ENCODE peak calls at places on chromosomes 3 and 15, in nine cellular contexts. U is iPS DF 6.9, Z is neuronal stem cell, Q is MG63, I is lung, M is uterus, W is thyroid gland, B is lower lobe of right lung, X is mesenchymal stem cell. Y is an unnamed sample. For H3K36me3, the result is how much of the 10 kb centered on the place peaks cover.

GRCh38 chr15:79089331-79089889 is 1.2 kb downstream of the RASGRF1 start:
- DNase-seq in U (no peak), W (no peak), M (no peak), Q (no peak), X (no peak), Z (peak), I (no peak), B (no peak), Y (no peak)

GRCh38 chr15:56244811-56245576 is 1.3 kb upstream of the RFX7 start:
- DNase-seq in Q (no peak), W (peak), Z (no peak), M (no peak), I (no peak), B (peak), U (no peak), X (no peak), Y (no peak)

GRCh38 chr3:30871720-30872119 is 22.7 kb downstream of the GADL1 start:
- DNase-seq in W (no peak), X (no peak), I (no peak), B (no peak), Z (no peak), M (no peak), Q (no peak), U (no peak), Y (no peak)

GRCh38 chr15:94478763-94479162 is 247.4 kb downstream of the MCTP2 start:
- DNase-seq in M (no peak), I (no peak), Z (no peak), X (no peak), B (no peak), W (no peak), U (no peak), Q (no peak), Y (no peak)

GRCh38 chr3:113743006-113743639 is 2.9 kb downstream of the NAA50 start:
- DNase-seq in Z (no peak), I (no peak), M (no peak), Q (no peak), W (no peak), B (no peak), X (no peak), U (no peak), Y (no peak)

GRCh38 chr3:193972816-193973215 is 163.1 kb upstream of the HES1 start:
- DNase-seq in W (no peak), Z (no peak), I (no peak), Q (peak), M (no peak), X (no peak), B (no peak), U (no peak), Y (no peak)

GRCh38 chr3:195872800-195873199 is 35.6 kb downstream of the TNK2 start:
- DNase-seq in I (peak), B (peak), X (no peak), M (no peak), W (peak), Q (no peak), U (no peak), Z (no peak), Y (no peak)

GRCh38 chr15:39616731-39617455 is 36.0 kb downstream of the THBS1 start:
- DNase-seq in U (no peak), B (no peak), W (no peak), X (no peak), Q (no peak), Z (no peak), M (no peak), I (no peak), Y (no peak)

GRCh38 chr3:43997788-43998373 is 243.8 kb upstream of the TOPAZ1 start:
- DNase-seq in B (peak), Q (no peak), M (no peak), Z (no peak), U (no peak), X (no peak), I (no peak), W (no peak), Y (no peak)

GRCh38 chr3:132135628-132136333 is 101.0 kb upstream of the CPNE4 start:
- DNase-seq in B (no peak), Z (peak), M (no peak), W (no peak), X (peak), I (no peak), U (no peak), Q (peak), Y (no peak)

GRCh38 chr15:78033864-78034263 is 43.6 kb downstream of the TBC1D2B start:
- DNase-seq in X (peak), Q (no peak), W (no peak), U (no peak), Z (no peak), B (no peak), I (no peak), M (no peak), Y (peak)

GRCh38 chr15:70025413-70026296 is 72.1 kb downstream of the TLE3 start:
- DNase-seq in I (no peak), M (no peak), Q (no peak), W (peak), Z (no peak), U (no peak), B (no peak), X (no peak), Y (no peak)

GRCh38 chr15:34341922-34342736 is 807 bp downstream of the NOP10 start:
- DNase-seq in Z (no peak), W (peak), Q (no peak), I (no peak), B (no peak), M (no peak), X (no peak), U (no peak), Y (no peak)

GRCh38 chr3:134352031-134352671 is 22.1 kb downstream of the AMOTL2 start:
- DNase-seq in Z (no peak), I (peak), M (peak), W (peak), X (no peak), B (no peak), U (no peak), Q (no peak), Y (no peak)

GRCh38 chr15:69031013-69032001 is 16.8 kb downstream of the NOX5 start:
- DNase-seq in I (peak), Z (peak), W (peak), B (peak), Q (peak), M (no peak), X (peak), U (peak), Y (no peak)

GRCh38 chr3:8712871-8713360 is 20.7 kb upstream of the CAV3 start:
- DNase-seq in B (no peak), X (no peak), W (no peak), U (no peak), Q (no peak), I (no peak), Z (no peak), M (no peak), Y (no peak)

GRCh38 chr3:140292154-140292553 is 357.2 kb downstream of the CLSTN2 start:
- DNase-seq in Q (peak), W (no peak), I (no peak), U (no peak), B (no peak), Z (no peak), X (no peak), M (no peak), Y (no peak)

GRCh38 chr3:25080461-25080860 is 347.6 kb upstream of the RARB start:
- DNase-seq in M (no peak), W (no peak), Z (no peak), U (no peak), X (no peak), I (no peak), B (no peak), Q (no peak), Y (no peak)

GRCh38 chr3:119911748-119912147 is 129.8 kb downstream of the NR1I2 start:
- DNase-seq in W (no peak), X (no peak), I (no peak), M (no peak), U (no peak), Z (no peak), Q (no peak), B (no peak), Y (no peak)

GRCh38 chr3:132228923-132229322 is 88.3 kb upstream of the ACP3 start:
- DNase-seq in M (no peak), B (no peak), X (peak), U (no peak), W (no peak), I (no peak), Z (no peak), Q (no peak), Y (no peak)

GRCh38 chr3:71754610-71755253 is 1.1 kb downstream of the GPR27 start:
- DNase-seq in Z (no peak), X (no peak), I (no peak), M (no peak), B (peak), U (no peak), Q (no peak), W (no peak), Y (no peak)

GRCh38 chr15:80568876-80569605 is 126.1 kb upstream of the ABHD17C start:
- DNase-seq in Z (no peak), B (no peak), W (no peak), X (no peak), U (no peak), M (no peak), Q (no peak), I (no peak), Y (no peak)

GRCh38 chr3:125194061-125194848 is 18.3 kb downstream of the SLC12A8 start:
- DNase-seq in I (no peak), M (no peak), B (no peak), U (no peak), Z (no peak), W (no peak), Q (no peak), X (peak), Y (no peak)

GRCh38 chr15:39177561-39177960 is 403.3 kb upstream of the THBS1 start:
- DNase-seq in M (no peak), X (no peak), B (no peak), W (no peak), Q (peak), U (no peak), I (no peak), Z (no peak), Y (no peak)

GRCh38 chr3:166900866-166901577 is 479.1 kb downstream of the ZBBX start:
- DNase-seq in I (no peak), W (no peak), M (no peak), B (no peak), Q (no peak), U (no peak), Z (no peak), X (peak), Y (no peak)

GRCh38 chr3:128619146-128619890 is 31.3 kb downstream of the RPN1 start:
- DNase-seq in W (no peak), Q (peak), I (no peak), X (peak), Z (no peak), U (no peak), M (no peak), B (no peak), Y (no peak)
- H3K36me3 ChIP-seq in W (under half), Q (half or more), I (under half), X (half or more), Z (half or more), U (under half), M (under half), B (half or more), Y (under half)

DNA sequence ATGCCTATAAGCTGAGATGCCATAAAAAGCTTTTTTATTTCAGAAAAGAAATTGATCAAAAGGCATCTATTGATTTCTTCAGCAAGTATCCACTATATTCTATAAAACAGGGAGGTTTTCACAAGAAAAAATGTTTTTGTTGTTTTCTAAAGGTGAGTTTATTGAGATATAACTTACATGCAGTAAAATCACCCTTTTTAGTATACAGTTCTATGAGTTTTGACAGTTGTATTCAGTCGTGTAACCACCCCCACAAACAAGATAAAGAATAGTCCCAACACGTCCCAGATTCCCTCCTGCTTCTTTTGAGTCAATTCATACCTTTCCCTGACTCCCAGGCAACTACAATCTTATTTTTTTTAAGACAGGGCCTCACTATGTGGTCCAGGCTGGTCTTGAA is 7.8 kb downstream of the INTS14 start:
- DNase-seq in W (no peak), Z (no peak), M (no peak), Q (no peak), X (no peak), I (no peak), B (no peak), U (no peak), Y (no peak)
- H3K36me3 ChIP-seq in W (under half), Z (half or more), M (under half), Q (half or more), X (under half), I (under half), B (half or more), U (under half), Y (under half)

GRCh38 chr15:76843269-76843668 is 61.9 kb downstream of the SCAPER start:
- DNase-seq in U (no peak), W (no peak), Q (no peak), Z (no peak), I (no peak), B (no peak), X (no peak), M (no peak), Y (no peak)
- H3K36me3 ChIP-seq in U (under half), W (under half), Q (under half), Z (under half), I (under half), B (under half), X (under half), M (under half), Y (under half)

GRCh38 chr3:158830391-158830790 is 28.5 kb downstream of the MFSD1 start:
- DNase-seq in Z (no peak), U (no peak), W (no peak), M (no peak), X (no peak), B (no peak), Q (peak), I (no peak), Y (no peak)

GRCh38 chr3:158821847-158822246 is 20.0 kb downstream of the MFSD1 start:
- DNase-seq in Z (no peak), I (no peak), M (no peak), Q (no peak), U (no peak), X (no peak), W (no peak), B (no peak), Y (no peak)

GRCh38 chr3:158823426-158823825 is 21.6 kb downstream of the MFSD1 start:
- DNase-seq in X (no peak), M (no peak), Q (no peak), W (no peak), Z (no peak), U (no peak), I (no peak), B (no peak), Y (no peak)

DNA sequence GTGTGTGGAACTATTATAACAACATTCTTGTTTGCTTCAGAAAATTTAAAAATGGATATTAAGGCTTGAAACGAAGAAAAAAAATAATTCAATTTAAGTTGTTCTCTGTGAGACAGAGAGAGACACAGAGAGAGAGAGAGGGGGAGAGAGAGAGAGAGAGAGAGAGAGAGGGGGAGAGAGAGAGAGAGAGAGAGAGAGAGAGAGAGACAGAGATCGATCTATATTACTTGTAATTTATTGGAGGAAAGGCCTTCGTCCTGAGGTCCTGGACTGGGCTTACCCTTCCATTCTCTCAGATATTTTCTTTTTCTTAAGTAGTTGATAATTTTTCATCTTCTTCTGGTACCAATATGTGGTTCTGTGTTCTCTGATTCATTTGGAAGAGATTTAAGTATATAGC is 25.9 kb downstream of the MFSD1 start:
- DNase-seq in Q (no peak), M (no peak), U (no peak), W (no peak), Z (no peak), I (no peak), B (no peak), X (no peak), Y (no peak)
- H3K36me3 ChIP-seq in Q (under half), M (under half), U (under half), W (under half), Z (under half), I (under half), B (half or more), X (under half), Y (under half)

DNA sequence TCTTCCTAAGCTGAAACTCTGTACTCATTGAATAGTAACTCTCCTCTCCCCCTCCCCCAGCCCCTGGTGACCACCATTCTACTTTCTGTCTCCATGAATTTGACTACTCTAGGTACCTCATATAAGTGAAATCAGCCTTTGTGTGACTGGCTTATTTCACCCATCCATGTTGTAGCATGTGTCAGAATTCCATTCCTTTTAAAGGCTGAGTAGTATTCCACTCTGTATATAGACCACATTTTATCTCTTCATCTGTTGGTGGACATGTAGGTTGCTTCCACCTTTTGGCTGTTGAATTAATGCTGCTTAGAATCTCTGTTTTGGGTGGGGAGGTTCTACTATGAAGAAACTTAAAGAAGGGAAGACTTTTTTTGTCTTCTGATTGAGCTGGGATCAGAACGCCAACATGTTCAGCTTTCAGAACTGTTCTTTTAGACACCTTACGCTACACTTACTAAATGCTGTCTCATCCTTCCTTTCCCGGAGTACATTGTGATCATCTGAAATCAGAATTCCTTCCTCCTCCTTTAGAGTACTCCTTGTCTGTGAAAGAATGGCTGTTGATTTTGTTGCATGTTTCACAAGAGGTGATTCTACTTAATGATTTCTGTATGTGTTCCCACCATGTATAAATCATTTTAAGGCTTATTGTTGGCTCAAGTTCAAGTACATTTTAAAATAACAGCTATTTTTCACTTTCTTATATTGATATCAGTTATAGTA is 50.3 kb downstream of the MRPS25 start:
- DNase-seq in M (no peak), B (no peak), X (no peak), W (no peak), Z (no peak), U (no peak), I (no peak), Q (no peak), Y (no peak)
- H3K36me3 ChIP-seq in M (under half), B (half or more), X (under half), W (under half), Z (half or more), U (under half), I (under half), Q (under half), Y (half or more)

DNA sequence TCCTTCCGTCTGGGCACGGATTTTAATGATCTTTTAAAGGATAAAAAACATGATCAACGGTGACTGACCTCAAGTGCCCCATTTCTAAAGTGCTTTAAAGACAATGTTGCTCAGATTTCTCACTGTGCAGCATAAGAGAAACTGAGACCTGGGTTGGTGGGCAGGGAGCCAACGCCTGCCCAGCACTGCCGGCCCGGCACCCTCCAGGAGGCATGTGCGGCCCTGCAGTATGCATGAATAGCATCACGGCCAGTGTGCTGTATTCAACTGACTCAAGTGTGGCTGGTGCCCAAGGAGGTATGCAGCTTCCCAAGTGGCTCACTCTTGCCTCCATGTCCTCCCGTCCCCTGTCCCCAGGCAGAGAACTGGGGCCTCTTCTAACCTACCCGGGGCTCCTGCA is 30.3 kb downstream of the SEC61A1 start:
- DNase-seq in Q (no peak), U (no peak), Z (no peak), M (no peak), B (no peak), X (no peak), W (no peak), I (no peak), Y (no peak)
- H3K36me3 ChIP-seq in Q (half or more), U (under half), Z (half or more), M (under half), B (half or more), X (under half), W (under half), I (under half), Y (half or more)

GRCh38 chr3:184172681-184173373 is 1.8 kb upstream of the AP2M1 start:
- DNase-seq in I (no peak), W (no peak), B (no peak), Q (no peak), Z (no peak), U (no peak), M (no peak), X (peak), Y (no peak)
- H3K36me3 ChIP-seq in I (under half), W (under half), B (half or more), Q (half or more), Z (half or more), U (under half), M (under half), X (under half), Y (under half)

GRCh38 chr3:12903000-12903800 is 61.8 kb upstream of the RPL32 start:
- DNase-seq in X (no peak), Q (no peak), Z (no peak), M (no peak), B (no peak), W (no peak), U (no peak), I (no peak), Y (no peak)

GRCh38 chr3:12903881-12904280 is 62.5 kb upstream of the RPL32 start:
- DNase-seq in Q (no peak), X (no peak), U (no peak), B (peak), M (no peak), Z (no peak), W (no peak), I (no peak), Y (no peak)

GRCh38 chr3:12906141-12906915 is 65.0 kb upstream of the RPL32 start:
- DNase-seq in I (no peak), X (no peak), W (no peak), B (no peak), Z (no peak), Q (no peak), U (no peak), M (no peak), Y (no peak)

GRCh38 chr3:12905316-12906071 is 64.1 kb upstream of the RPL32 start:
- DNase-seq in Q (no peak), B (peak), U (no peak), M (no peak), Z (no peak), I (no peak), W (no peak), X (no peak), Y (no peak)

GRCh38 chr3:12904951-12905315 is 63.6 kb upstream of the RPL32 start:
- DNase-seq in I (no peak), U (no peak), B (peak), X (no peak), W (no peak), Q (no peak), Z (no peak), M (no peak), Y (no peak)
- H3K36me3 ChIP-seq in I (half or more), U (under half), B (half or more), X (half or more), W (under half), Q (under half), Z (half or more), M (under half), Y (half or more)

DNA sequence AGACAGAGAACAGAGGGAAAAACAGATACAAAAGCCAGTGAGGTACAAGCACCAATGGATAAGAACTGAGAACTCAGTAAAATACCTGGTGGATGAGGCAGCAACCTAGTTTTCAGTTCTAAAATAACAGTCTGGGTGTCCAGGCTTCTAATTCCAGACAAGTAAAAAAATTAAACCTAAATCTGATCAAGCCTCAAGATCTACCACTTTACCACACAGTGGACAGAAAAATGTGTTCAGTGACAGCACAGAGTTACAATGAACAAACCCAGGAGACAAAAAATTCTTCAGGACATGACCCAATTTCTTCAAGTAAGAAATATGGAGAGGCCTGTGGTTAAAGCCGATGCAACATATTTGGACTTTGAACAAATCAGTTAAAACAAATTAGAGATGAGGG is 14.4 kb downstream of the CCNL1 start:
- DNase-seq in B (no peak), Q (no peak), M (no peak), W (no peak), U (no peak), Z (no peak), I (no peak), X (peak), Y (no peak)
- H3K36me3 ChIP-seq in B (half or more), Q (half or more), M (under half), W (half or more), U (under half), Z (half or more), I (under half), X (under half), Y (half or more)

Y was measured in effector memory CD4-positive, alpha-beta T cell.